ENCODE peak calls at places on chromosomes 4 and X, in six cellular contexts. One of them, this sample, is unnamed.

GRCh38 chrX:17922303-17922702 is 61.2 kb upstream of the RAI2 start:
- DNase-seq in activated CD4-positive, CD25-positive, alpha-beta regulatory T cell treated with anti-CD3 and anti-CD28 coated beads, Interleukin-2, amount 50 U/mL, for 72 hours: no peak
- DNase-seq in lung microvascular endothelial cell: no peak
- DNase-seq in HFF-Myc: no peak
- DNase-seq in fibroblast of the conjunctiva: no peak
- DNase-seq in stimulated activated CD4-positive, alpha-beta T cell treated with anti-CD3 and anti-CD28 coated beads, Interleukin-15, amount 100 ng/mL, for 1 hour: no peak
- DNase-seq in this sample: peak; percentile 57

GRCh38 chrX:413322-414201 is 26.9 kb upstream of the PPP2R3B start:
- DNase-seq in activated CD4-positive, CD25-positive, alpha-beta regulatory T cell treated with anti-CD3 and anti-CD28 coated beads, Interleukin-2, amount 50 U/mL, for 72 hours: no peak
- DNase-seq in lung microvascular endothelial cell: peak; percentile 24
- DNase-seq in HFF-Myc: no peak
- DNase-seq in fibroblast of the conjunctiva: no peak
- DNase-seq in stimulated activated CD4-positive, alpha-beta T cell treated with anti-CD3 and anti-CD28 coated beads, Interleukin-15, amount 100 ng/mL, for 1 hour: no peak
- DNase-seq in this sample: no peak

GRCh38 chr4:15423285-15423711 is 4.5 kb upstream of the C1QTNF7 start:
- DNase-seq in activated CD4-positive, CD25-positive, alpha-beta regulatory T cell treated with anti-CD3 and anti-CD28 coated beads, Interleukin-2, amount 50 U/mL, for 72 hours: no peak
- DNase-seq in lung microvascular endothelial cell: no peak
- DNase-seq in HFF-Myc: no peak
- DNase-seq in fibroblast of the conjunctiva: no peak
- DNase-seq in stimulated activated CD4-positive, alpha-beta T cell treated with anti-CD3 and anti-CD28 coated beads, Interleukin-15, amount 100 ng/mL, for 1 hour: no peak
- DNase-seq in this sample: no peak

GRCh38 chr4:112526061-112526460 is 10.1 kb upstream of the NEUROG2 start:
- DNase-seq in activated CD4-positive, CD25-positive, alpha-beta regulatory T cell treated with anti-CD3 and anti-CD28 coated beads, Interleukin-2, amount 50 U/mL, for 72 hours: no peak
- DNase-seq in lung microvascular endothelial cell: no peak
- DNase-seq in HFF-Myc: no peak
- DNase-seq in fibroblast of the conjunctiva: no peak
- DNase-seq in stimulated activated CD4-positive, alpha-beta T cell treated with anti-CD3 and anti-CD28 coated beads, Interleukin-15, amount 100 ng/mL, for 1 hour: no peak
- DNase-seq in this sample: no peak

GRCh38 chr4:17058506-17058905 is 160.1 kb upstream of the LDB2 start:
- DNase-seq in activated CD4-positive, CD25-positive, alpha-beta regulatory T cell treated with anti-CD3 and anti-CD28 coated beads, Interleukin-2, amount 50 U/mL, for 72 hours: no peak
- DNase-seq in lung microvascular endothelial cell: no peak
- DNase-seq in HFF-Myc: peak; percentile 59
- DNase-seq in fibroblast of the conjunctiva: peak; percentile 64
- DNase-seq in stimulated activated CD4-positive, alpha-beta T cell treated with anti-CD3 and anti-CD28 coated beads, Interleukin-15, amount 100 ng/mL, for 1 hour: no peak
- DNase-seq in this sample: no peak

GRCh38 chr4:82661601-82662000 is 99.8 kb upstream of the TMEM150C start:
- DNase-seq in activated CD4-positive, CD25-positive, alpha-beta regulatory T cell treated with anti-CD3 and anti-CD28 coated beads, Interleukin-2, amount 50 U/mL, for 72 hours: no peak
- DNase-seq in lung microvascular endothelial cell: no peak
- DNase-seq in HFF-Myc: no peak
- DNase-seq in fibroblast of the conjunctiva: no peak
- DNase-seq in stimulated activated CD4-positive, alpha-beta T cell treated with anti-CD3 and anti-CD28 coated beads, Interleukin-15, amount 100 ng/mL, for 1 hour: no peak
- DNase-seq in this sample: peak; percentile 47

GRCh38 chrX:10259716-10260115 is 102.9 kb downstream of the CLCN4 start:
- DNase-seq in activated CD4-positive, CD25-positive, alpha-beta regulatory T cell treated with anti-CD3 and anti-CD28 coated beads, Interleukin-2, amount 50 U/mL, for 72 hours: no peak
- DNase-seq in lung microvascular endothelial cell: no peak
- DNase-seq in HFF-Myc: no peak
- DNase-seq in fibroblast of the conjunctiva: peak; percentile 38
- DNase-seq in stimulated activated CD4-positive, alpha-beta T cell treated with anti-CD3 and anti-CD28 coated beads, Interleukin-15, amount 100 ng/mL, for 1 hour: no peak
- DNase-seq in this sample: no peak

GRCh38 chr4:142940614-142941013 is 94.5 kb upstream of the INPP4B start:
- DNase-seq in activated CD4-positive, CD25-positive, alpha-beta regulatory T cell treated with anti-CD3 and anti-CD28 coated beads, Interleukin-2, amount 50 U/mL, for 72 hours: no peak
- DNase-seq in lung microvascular endothelial cell: no peak
- DNase-seq in HFF-Myc: no peak
- DNase-seq in fibroblast of the conjunctiva: no peak
- DNase-seq in stimulated activated CD4-positive, alpha-beta T cell treated with anti-CD3 and anti-CD28 coated beads, Interleukin-15, amount 100 ng/mL, for 1 hour: no peak
- DNase-seq in this sample: peak; percentile 32

GRCh38 chrX:56564182-56564885 is 907 bp downstream of the UBQLN2 start:
- DNase-seq in activated CD4-positive, CD25-positive, alpha-beta regulatory T cell treated with anti-CD3 and anti-CD28 coated beads, Interleukin-2, amount 50 U/mL, for 72 hours: peak; percentile 35
- DNase-seq in lung microvascular endothelial cell: peak; percentile 44
- DNase-seq in HFF-Myc: no peak
- DNase-seq in fibroblast of the conjunctiva: peak; percentile 0
- DNase-seq in stimulated activated CD4-positive, alpha-beta T cell treated with anti-CD3 and anti-CD28 coated beads, Interleukin-15, amount 100 ng/mL, for 1 hour: no peak
- DNase-seq in this sample: no peak

GRCh38 chr4:6890358-6890757 is 19.3 kb upstream of the TBC1D14 start:
- DNase-seq in activated CD4-positive, CD25-positive, alpha-beta regulatory T cell treated with anti-CD3 and anti-CD28 coated beads, Interleukin-2, amount 50 U/mL, for 72 hours: no peak
- DNase-seq in lung microvascular endothelial cell: no peak
- DNase-seq in HFF-Myc: no peak
- DNase-seq in fibroblast of the conjunctiva: no peak
- DNase-seq in stimulated activated CD4-positive, alpha-beta T cell treated with anti-CD3 and anti-CD28 coated beads, Interleukin-15, amount 100 ng/mL, for 1 hour: no peak
- DNase-seq in this sample: no peak

GRCh38 chrX:108162265-108162664 is 70.7 kb downstream of the ATG4A start:
- DNase-seq in activated CD4-positive, CD25-positive, alpha-beta regulatory T cell treated with anti-CD3 and anti-CD28 coated beads, Interleukin-2, amount 50 U/mL, for 72 hours: no peak
- DNase-seq in lung microvascular endothelial cell: no peak
- DNase-seq in HFF-Myc: no peak
- DNase-seq in fibroblast of the conjunctiva: no peak
- DNase-seq in stimulated activated CD4-positive, alpha-beta T cell treated with anti-CD3 and anti-CD28 coated beads, Interleukin-15, amount 100 ng/mL, for 1 hour: no peak
- DNase-seq in this sample: no peak

GRCh38 chr4:1512738-1513660 is 106.8 kb upstream of the NKX1-1 start:
- DNase-seq in activated CD4-positive, CD25-positive, alpha-beta regulatory T cell treated with anti-CD3 and anti-CD28 coated beads, Interleukin-2, amount 50 U/mL, for 72 hours: peak; percentile 65
- DNase-seq in lung microvascular endothelial cell: peak; percentile 63
- DNase-seq in HFF-Myc: no peak
- DNase-seq in fibroblast of the conjunctiva: no peak
- DNase-seq in stimulated activated CD4-positive, alpha-beta T cell treated with anti-CD3 and anti-CD28 coated beads, Interleukin-15, amount 100 ng/mL, for 1 hour: peak; percentile 45
- DNase-seq in this sample: no peak

GRCh38 chrX:13013353-13014110 is 30.9 kb downstream of the FAM9C start:
- DNase-seq in activated CD4-positive, CD25-positive, alpha-beta regulatory T cell treated with anti-CD3 and anti-CD28 coated beads, Interleukin-2, amount 50 U/mL, for 72 hours: no peak
- DNase-seq in lung microvascular endothelial cell: peak; percentile 4
- DNase-seq in HFF-Myc: no peak
- DNase-seq in fibroblast of the conjunctiva: no peak
- DNase-seq in stimulated activated CD4-positive, alpha-beta T cell treated with anti-CD3 and anti-CD28 coated beads, Interleukin-15, amount 100 ng/mL, for 1 hour: no peak
- DNase-seq in this sample: no peak

GRCh38 chr4:24624381-24624780 is 40.0 kb upstream of the DHX15 start:
- DNase-seq in activated CD4-positive, CD25-positive, alpha-beta regulatory T cell treated with anti-CD3 and anti-CD28 coated beads, Interleukin-2, amount 50 U/mL, for 72 hours: no peak
- DNase-seq in lung microvascular endothelial cell: no peak
- DNase-seq in HFF-Myc: no peak
- DNase-seq in fibroblast of the conjunctiva: no peak
- DNase-seq in stimulated activated CD4-positive, alpha-beta T cell treated with anti-CD3 and anti-CD28 coated beads, Interleukin-15, amount 100 ng/mL, for 1 hour: no peak
- DNase-seq in this sample: no peak

GRCh38 chr4:929970-930625 is 2.0 kb downstream of the GAK start:
- DNase-seq in activated CD4-positive, CD25-positive, alpha-beta regulatory T cell treated with anti-CD3 and anti-CD28 coated beads, Interleukin-2, amount 50 U/mL, for 72 hours: peak; percentile 8
- DNase-seq in lung microvascular endothelial cell: no peak
- DNase-seq in HFF-Myc: no peak
- DNase-seq in fibroblast of the conjunctiva: no peak
- DNase-seq in stimulated activated CD4-positive, alpha-beta T cell treated with anti-CD3 and anti-CD28 coated beads, Interleukin-15, amount 100 ng/mL, for 1 hour: no peak
- DNase-seq in this sample: no peak

GRCh38 chrX:7191681-7192110 is 43.7 kb upstream of the PUDP start:
- DNase-seq in activated CD4-positive, CD25-positive, alpha-beta regulatory T cell treated with anti-CD3 and anti-CD28 coated beads, Interleukin-2, amount 50 U/mL, for 72 hours: no peak
- DNase-seq in lung microvascular endothelial cell: no peak
- DNase-seq in HFF-Myc: no peak
- DNase-seq in fibroblast of the conjunctiva: no peak
- DNase-seq in stimulated activated CD4-positive, alpha-beta T cell treated with anti-CD3 and anti-CD28 coated beads, Interleukin-15, amount 100 ng/mL, for 1 hour: no peak
- DNase-seq in this sample: no peak

GRCh38 chr4:166252487-166253402 is 379.7 kb downstream of the TLL1 start:
- DNase-seq in activated CD4-positive, CD25-positive, alpha-beta regulatory T cell treated with anti-CD3 and anti-CD28 coated beads, Interleukin-2, amount 50 U/mL, for 72 hours: no peak
- DNase-seq in lung microvascular endothelial cell: peak; percentile 63
- DNase-seq in HFF-Myc: no peak
- DNase-seq in fibroblast of the conjunctiva: peak; percentile 3
- DNase-seq in stimulated activated CD4-positive, alpha-beta T cell treated with anti-CD3 and anti-CD28 coated beads, Interleukin-15, amount 100 ng/mL, for 1 hour: no peak
- DNase-seq in this sample: peak; percentile 9

GRCh38 chr4:139123910-139124309 is 53.1 kb downstream of the ELF2 start:
- DNase-seq in activated CD4-positive, CD25-positive, alpha-beta regulatory T cell treated with anti-CD3 and anti-CD28 coated beads, Interleukin-2, amount 50 U/mL, for 72 hours: no peak
- DNase-seq in lung microvascular endothelial cell: no peak
- DNase-seq in HFF-Myc: no peak
- DNase-seq in fibroblast of the conjunctiva: no peak
- DNase-seq in stimulated activated CD4-positive, alpha-beta T cell treated with anti-CD3 and anti-CD28 coated beads, Interleukin-15, amount 100 ng/mL, for 1 hour: no peak
- DNase-seq in this sample: no peak

GRCh38 chr4:165151734-165152133 is 39.1 kb upstream of the TMEM192 start:
- DNase-seq in activated CD4-positive, CD25-positive, alpha-beta regulatory T cell treated with anti-CD3 and anti-CD28 coated beads, Interleukin-2, amount 50 U/mL, for 72 hours: no peak
- DNase-seq in lung microvascular endothelial cell: no peak
- DNase-seq in HFF-Myc: no peak
- DNase-seq in fibroblast of the conjunctiva: no peak
- DNase-seq in stimulated activated CD4-positive, alpha-beta T cell treated with anti-CD3 and anti-CD28 coated beads, Interleukin-15, amount 100 ng/mL, for 1 hour: no peak
- DNase-seq in this sample: no peak

This sample was measured in NCI-H748 treated with DMSO at 0.1 percent for 48 hours.